ENCODE peak calls at places on chromosomes 13 and 19, in eight cellular contexts. F, Y, A, M, V, D, X and Q are unnamed samples.

GRCh38 chr13:111632906-111633305 is 312.5 kb downstream of the TEX29 start:
- DNase-seq in F (no peak), Y (no peak), A (no peak), M (no peak), V (peak; percentile 46), D (no peak), X (no peak), Q (no peak)

GRCh38 chr19:6034512-6034911 is 56.6 kb upstream of the RANBP3 start:
- DNase-seq in F (no peak), Y (peak; percentile 25), A (no peak), M (no peak), V (no peak), D (no peak), X (no peak), Q (no peak)

GRCh38 chr13:42990991-42991891 is 800 bp downstream of the EPSTI1 start:
- DNase-seq in F (no peak), Y (no peak), A (no peak), M (no peak), V (no peak), D (no peak), X (no peak), Q (peak; percentile 50)

GRCh38 chr19:44623080-44623479 is 9.7 kb downstream of the IGSF23 start:
- DNase-seq in F (no peak), Y (no peak), A (no peak), M (peak; percentile 67), V (peak; percentile 34), D (no peak), X (no peak), Q (no peak)

GRCh38 chr19:13707901-13708300 is 56.4 kb upstream of the MRI1 start:
- DNase-seq in F (no peak), Y (no peak), A (no peak), M (no peak), V (no peak), D (no peak), X (no peak), Q (no peak)

GRCh38 chr19:14088634-14089411 is 1.7 kb downstream of the SAMD1 start:
- DNase-seq in F (no peak), Y (no peak), A (no peak), M (no peak), V (no peak), D (no peak), X (no peak), Q (no peak)

GRCh38 chr13:98445340-98446233 is 131.3 kb downstream of the STK24 start:
- DNase-seq in F (peak; percentile 71), Y (no peak), A (peak; percentile 51), M (peak; percentile 59), V (peak; percentile 78), D (peak; percentile 90), X (peak; percentile 65), Q (peak; percentile 72)

GRCh38 chr19:11324079-11324661 is 15.3 kb downstream of the RAB3D start:
- DNase-seq in F (no peak), Y (peak; percentile 71), A (peak; percentile 74), M (peak; percentile 97), V (no peak), D (no peak), X (peak; percentile 51), Q (peak; percentile 88)

GRCh38 chr13:43405457-43405856 is 381.3 kb downstream of the ENOX1 start:
- DNase-seq in F (no peak), Y (no peak), A (peak; percentile 25), M (peak; percentile 34), V (no peak), D (no peak), X (no peak), Q (no peak)

GRCh38 chr19:29831041-29831548 is 19.3 kb downstream of the CCNE1 start:
- DNase-seq in F (peak; percentile 27), Y (no peak), A (peak; percentile 71), M (no peak), V (no peak), D (no peak), X (no peak), Q (no peak)

GRCh38 chr13:99033814-99034213 is 56.0 kb upstream of the DOCK9 start:
- DNase-seq in F (no peak), Y (no peak), A (no peak), M (peak; percentile 51), V (no peak), D (no peak), X (peak; percentile 29), Q (no peak)